ENCODE peak calls at places on chromosomes 3 and 15, in seven cellular contexts. One of them, this sample, is unnamed.

GRCh38 chr15:74122403-74123130 is 7.8 kb upstream of the ISLR2 start:
- DNase-seq in cardiac fibroblast: no peak
- DNase-seq in mesothelial cell of epicardium: no peak
- DNase-seq in CD8-positive, alpha-beta T cell: no peak
- DNase-seq in upper lobe of right lung: no peak
- DNase-seq in GM10248: no peak
- DNase-seq in lower leg skin: no peak
- DNase-seq in this sample: no peak

GRCh38 chr3:183315739-183316138 is 62.7 kb downstream of the B3GNT5 start:
- DNase-seq in lower leg skin: no peak
- DNase-seq in mesothelial cell of epicardium: no peak
- DNase-seq in cardiac fibroblast: no peak
- DNase-seq in GM10248: no peak
- DNase-seq in CD8-positive, alpha-beta T cell: no peak
- DNase-seq in upper lobe of right lung: no peak
- DNase-seq in this sample: no peak

GRCh38 chr3:195847061-195847950 is 35.6 kb upstream of the MUC4 start:
- DNase-seq in upper lobe of right lung: no peak
- DNase-seq in CD8-positive, alpha-beta T cell: no peak
- DNase-seq in GM10248: no peak
- DNase-seq in mesothelial cell of epicardium: no peak
- DNase-seq in lower leg skin: no peak
- DNase-seq in cardiac fibroblast: peak; percentile 60
- DNase-seq in this sample: no peak

GRCh38 chr3:54228806-54229205 is 106.5 kb downstream of the CACNA2D3 start:
- DNase-seq in mesothelial cell of epicardium: no peak
- DNase-seq in lower leg skin: no peak
- DNase-seq in upper lobe of right lung: no peak
- DNase-seq in cardiac fibroblast: no peak
- DNase-seq in GM10248: no peak
- DNase-seq in CD8-positive, alpha-beta T cell: no peak
- DNase-seq in this sample: no peak

GRCh38 chr3:102741105-102741504 is 306.3 kb downstream of the ZPLD1 start:
- DNase-seq in mesothelial cell of epicardium: no peak
- DNase-seq in GM10248: no peak
- DNase-seq in cardiac fibroblast: no peak
- DNase-seq in lower leg skin: no peak
- DNase-seq in upper lobe of right lung: no peak
- DNase-seq in CD8-positive, alpha-beta T cell: no peak
- DNase-seq in this sample: no peak

GRCh38 chr3:39275052-39275451 is 4.8 kb downstream of the CX3CR1 start:
- DNase-seq in GM10248: no peak
- DNase-seq in upper lobe of right lung: no peak
- DNase-seq in cardiac fibroblast: no peak
- DNase-seq in mesothelial cell of epicardium: no peak
- DNase-seq in CD8-positive, alpha-beta T cell: no peak
- DNase-seq in lower leg skin: no peak
- DNase-seq in this sample: no peak

GRCh38 chr3:22372292-22372949 is 621.4 kb upstream of the ZNF385D start:
- DNase-seq in CD8-positive, alpha-beta T cell: no peak
- DNase-seq in cardiac fibroblast: no peak
- DNase-seq in mesothelial cell of epicardium: peak; percentile 57
- DNase-seq in GM10248: peak; percentile 9
- DNase-seq in lower leg skin: no peak
- DNase-seq in upper lobe of right lung: peak; percentile 64
- DNase-seq in this sample: peak; percentile 46

GRCh38 chr3:133561682-133562081 is 11.8 kb upstream of the CDV3 start:
- DNase-seq in cardiac fibroblast: no peak
- DNase-seq in CD8-positive, alpha-beta T cell: no peak
- DNase-seq in GM10248: no peak
- DNase-seq in lower leg skin: no peak
- DNase-seq in upper lobe of right lung: no peak
- DNase-seq in mesothelial cell of epicardium: no peak
- DNase-seq in this sample: no peak

GRCh38 chr15:81853349-81853748 is 192.5 kb downstream of the MEX3B start:
- DNase-seq in mesothelial cell of epicardium: no peak
- DNase-seq in lower leg skin: no peak
- DNase-seq in upper lobe of right lung: no peak
- DNase-seq in GM10248: no peak
- DNase-seq in CD8-positive, alpha-beta T cell: no peak
- DNase-seq in cardiac fibroblast: no peak
- DNase-seq in this sample: no peak

GRCh38 chr3:128082545-128082944 is 30.3 kb downstream of the SEC61A1 start:
- DNase-seq in CD8-positive, alpha-beta T cell: no peak
- DNase-seq in cardiac fibroblast: no peak
- DNase-seq in upper lobe of right lung: peak; percentile 29
- DNase-seq in GM10248: no peak
- DNase-seq in mesothelial cell of epicardium: no peak
- DNase-seq in lower leg skin: no peak
- DNase-seq in this sample: no peak

GRCh38 chr15:38531509-38531908 is 33.1 kb downstream of the RASGRP1 start:
- DNase-seq in lower leg skin: peak; percentile 30
- DNase-seq in CD8-positive, alpha-beta T cell: no peak
- DNase-seq in upper lobe of right lung: no peak
- DNase-seq in mesothelial cell of epicardium: no peak
- DNase-seq in GM10248: no peak
- DNase-seq in cardiac fibroblast: peak; percentile 61
- DNase-seq in this sample: no peak

GRCh38 chr3:194536883-194537637 is 50.3 kb upstream of the ATP13A3 start:
- DNase-seq in CD8-positive, alpha-beta T cell: no peak
- DNase-seq in mesothelial cell of epicardium: no peak
- DNase-seq in GM10248: no peak
- DNase-seq in lower leg skin: peak; percentile 21
- DNase-seq in cardiac fibroblast: peak; percentile 39
- DNase-seq in upper lobe of right lung: no peak
- DNase-seq in this sample: no peak

GRCh38 chr3:14810795-14811661 is 7.7 kb upstream of the FGD5 start:
- DNase-seq in GM10248: no peak
- DNase-seq in mesothelial cell of epicardium: peak; percentile 46
- DNase-seq in cardiac fibroblast: no peak
- DNase-seq in lower leg skin: no peak
- DNase-seq in upper lobe of right lung: no peak
- DNase-seq in CD8-positive, alpha-beta T cell: no peak
- DNase-seq in this sample: no peak

GRCh38 chr15:58957101-58957973 is 23.9 kb upstream of the SLTM start:
- DNase-seq in mesothelial cell of epicardium: no peak
- DNase-seq in lower leg skin: peak; percentile 36
- DNase-seq in GM10248: peak; percentile 59
- DNase-seq in cardiac fibroblast: peak; percentile 68
- DNase-seq in CD8-positive, alpha-beta T cell: peak; percentile 61
- DNase-seq in upper lobe of right lung: no peak
- DNase-seq in this sample: peak; percentile 60
- TF ChIP-seq CTCF in mesothelial cell of epicardium: peak; percentile 64
- TF ChIP-seq CTCF in lower leg skin: peak; percentile 39
- TF ChIP-seq CTCF in GM10248: peak; percentile 35
- TF ChIP-seq CTCF in cardiac fibroblast: peak; percentile 86
- TF ChIP-seq CTCF in CD8-positive, alpha-beta T cell: peak; percentile 82
- TF ChIP-seq CTCF in upper lobe of right lung: peak; percentile 79
- TF ChIP-seq CTCF in this sample: peak; percentile 80

GRCh38 chr3:173556546-173556945 is 159.0 kb downstream of the NLGN1 start:
- DNase-seq in CD8-positive, alpha-beta T cell: no peak
- DNase-seq in mesothelial cell of epicardium: no peak
- DNase-seq in GM10248: no peak
- DNase-seq in upper lobe of right lung: no peak
- DNase-seq in cardiac fibroblast: no peak
- DNase-seq in lower leg skin: no peak
- DNase-seq in this sample: no peak

GRCh38 chr3:173548261-173548660 is 150.7 kb downstream of the NLGN1 start:
- DNase-seq in cardiac fibroblast: no peak
- DNase-seq in mesothelial cell of epicardium: no peak
- DNase-seq in upper lobe of right lung: no peak
- DNase-seq in GM10248: no peak
- DNase-seq in lower leg skin: no peak
- DNase-seq in CD8-positive, alpha-beta T cell: no peak
- DNase-seq in this sample: no peak

GRCh38 chr3:173552526-173552925 is 155.0 kb downstream of the NLGN1 start:
- DNase-seq in lower leg skin: no peak
- DNase-seq in cardiac fibroblast: no peak
- DNase-seq in CD8-positive, alpha-beta T cell: no peak
- DNase-seq in GM10248: no peak
- DNase-seq in upper lobe of right lung: no peak
- DNase-seq in mesothelial cell of epicardium: no peak
- DNase-seq in this sample: no peak

DNA sequence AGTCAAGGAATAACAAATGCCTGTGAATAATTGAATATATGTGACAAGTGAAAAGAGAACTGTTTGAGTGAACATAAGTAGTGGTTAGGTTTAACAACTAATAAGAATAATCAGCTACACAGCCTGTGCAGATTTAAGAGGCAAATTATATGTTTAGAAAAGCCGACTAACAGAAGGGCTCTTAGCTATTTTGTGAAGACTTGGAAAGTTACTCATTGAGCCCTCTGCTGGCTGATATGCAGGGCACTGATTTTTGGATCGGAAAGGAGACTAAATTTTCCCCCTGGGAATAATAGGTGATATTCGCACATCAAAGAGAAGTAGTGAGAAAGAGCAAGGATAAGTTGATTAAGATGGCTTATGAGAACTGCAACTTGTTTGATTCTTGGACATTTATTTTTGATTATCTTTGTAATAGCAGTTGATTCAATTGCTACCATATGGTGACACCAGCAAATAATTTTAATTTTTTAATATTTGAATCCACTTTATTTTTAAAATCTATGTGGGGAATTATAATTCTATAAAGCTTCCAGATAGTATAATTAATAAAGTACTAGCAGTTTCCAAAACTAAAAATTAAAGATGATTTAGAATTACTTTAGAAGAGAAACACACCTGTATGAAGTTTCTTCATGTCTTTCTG is 156.2 kb downstream of the NLGN1 start:
- DNase-seq in upper lobe of right lung: no peak
- DNase-seq in CD8-positive, alpha-beta T cell: no peak
- DNase-seq in cardiac fibroblast: peak; percentile 61
- DNase-seq in mesothelial cell of epicardium: no peak
- DNase-seq in GM10248: no peak
- DNase-seq in lower leg skin: no peak
- DNase-seq in this sample: peak; percentile 14
- TF ChIP-seq CTCF in upper lobe of right lung: peak; percentile 71
- TF ChIP-seq CTCF in CD8-positive, alpha-beta T cell: no peak
- TF ChIP-seq CTCF in cardiac fibroblast: peak; percentile 75
- TF ChIP-seq CTCF in mesothelial cell of epicardium: peak; percentile 70
- TF ChIP-seq CTCF in GM10248: peak; percentile 26
- TF ChIP-seq CTCF in lower leg skin: no peak
- TF ChIP-seq CTCF in this sample: peak; percentile 79

GRCh38 chr15:94336817-94337537 is 105.6 kb downstream of the MCTP2 start:
- DNase-seq in CD8-positive, alpha-beta T cell: no peak
- DNase-seq in lower leg skin: no peak
- DNase-seq in cardiac fibroblast: no peak
- DNase-seq in mesothelial cell of epicardium: no peak
- DNase-seq in GM10248: no peak
- DNase-seq in upper lobe of right lung: no peak
- DNase-seq in this sample: no peak
- TF ChIP-seq CTCF in CD8-positive, alpha-beta T cell: no peak
- TF ChIP-seq CTCF in lower leg skin: no peak
- TF ChIP-seq CTCF in cardiac fibroblast: no peak
- TF ChIP-seq CTCF in mesothelial cell of epicardium: no peak
- TF ChIP-seq CTCF in GM10248: no peak
- TF ChIP-seq CTCF in upper lobe of right lung: no peak
- TF ChIP-seq CTCF in this sample: no peak

DNA sequence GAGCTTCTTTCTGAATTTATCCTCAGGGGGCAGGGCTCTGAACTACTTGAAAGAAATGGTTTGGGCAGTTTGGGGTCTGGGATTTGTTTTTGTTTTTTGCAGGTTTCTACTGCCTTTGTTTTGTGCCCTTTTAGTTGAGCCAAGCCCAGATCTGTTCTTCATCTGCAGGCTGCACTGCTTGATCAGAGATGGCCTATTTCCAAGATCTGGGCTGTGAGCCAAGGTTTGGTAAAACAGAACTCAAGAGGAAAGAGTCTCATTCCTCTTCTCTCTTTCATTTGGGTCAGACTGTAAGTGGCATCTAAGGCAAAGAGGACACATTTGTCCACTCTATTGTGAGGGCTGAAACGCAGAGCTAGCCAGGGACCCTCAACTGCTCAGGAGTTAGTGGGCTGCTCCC is 104.3 kb upstream of the UBE3A start:
- DNase-seq in mesothelial cell of epicardium: peak; percentile 42
- DNase-seq in cardiac fibroblast: peak; percentile 43
- DNase-seq in upper lobe of right lung: no peak
- DNase-seq in GM10248: no peak
- DNase-seq in CD8-positive, alpha-beta T cell: no peak
- DNase-seq in lower leg skin: peak; percentile 41
- DNase-seq in this sample: no peak
- TF ChIP-seq CTCF in mesothelial cell of epicardium: no peak
- TF ChIP-seq CTCF in cardiac fibroblast: no peak
- TF ChIP-seq CTCF in upper lobe of right lung: no peak
- TF ChIP-seq CTCF in GM10248: no peak
- TF ChIP-seq CTCF in CD8-positive, alpha-beta T cell: no peak
- TF ChIP-seq CTCF in lower leg skin: no peak
- TF ChIP-seq CTCF in this sample: no peak

GRCh38 chr15:49121901-49122300 is 33.5 kb downstream of the COPS2 start:
- DNase-seq in CD8-positive, alpha-beta T cell: no peak
- DNase-seq in GM10248: no peak
- DNase-seq in cardiac fibroblast: no peak
- DNase-seq in mesothelial cell of epicardium: no peak
- DNase-seq in lower leg skin: no peak
- DNase-seq in upper lobe of right lung: no peak
- DNase-seq in this sample: no peak

GRCh38 chr15:49124371-49124770 is 31.0 kb downstream of the COPS2 start:
- DNase-seq in GM10248: no peak
- DNase-seq in upper lobe of right lung: no peak
- DNase-seq in mesothelial cell of epicardium: no peak
- DNase-seq in CD8-positive, alpha-beta T cell: no peak
- DNase-seq in lower leg skin: no peak
- DNase-seq in cardiac fibroblast: no peak
- DNase-seq in this sample: no peak

DNA sequence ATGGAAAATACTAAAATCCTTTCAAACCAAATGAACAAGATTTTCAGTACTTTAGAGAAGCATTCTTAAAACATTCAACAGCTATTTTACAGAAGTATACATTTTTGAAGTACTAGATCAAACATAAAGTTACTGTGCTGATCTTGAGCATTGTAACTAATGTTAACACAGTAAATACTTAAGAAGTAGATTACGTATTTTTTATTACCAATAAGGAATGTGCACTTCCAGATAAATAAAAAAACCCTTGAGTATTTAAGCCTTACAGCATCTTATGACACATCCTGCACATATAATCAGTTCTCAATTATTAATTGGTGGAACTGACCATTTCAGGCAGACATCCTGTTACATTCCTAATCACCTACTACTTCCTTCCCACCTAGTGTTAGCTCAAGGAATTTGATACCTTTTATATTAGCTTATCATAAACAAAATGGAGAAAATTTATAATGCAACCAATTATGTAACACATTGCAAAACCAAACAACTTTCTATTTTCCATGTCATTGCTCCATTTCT is 32.8 kb downstream of the COPS2 start:
- DNase-seq in cardiac fibroblast: no peak
- DNase-seq in upper lobe of right lung: no peak
- DNase-seq in GM10248: no peak
- DNase-seq in CD8-positive, alpha-beta T cell: no peak
- DNase-seq in mesothelial cell of epicardium: no peak
- DNase-seq in lower leg skin: no peak
- DNase-seq in this sample: no peak
- TF ChIP-seq CTCF in cardiac fibroblast: no peak
- TF ChIP-seq CTCF in upper lobe of right lung: no peak
- TF ChIP-seq CTCF in GM10248: no peak
- TF ChIP-seq CTCF in CD8-positive, alpha-beta T cell: no peak
- TF ChIP-seq CTCF in mesothelial cell of epicardium: no peak
- TF ChIP-seq CTCF in lower leg skin: no peak
- TF ChIP-seq CTCF in this sample: no peak

GRCh38 chr15:51499379-51499976 is 123.1 kb downstream of the DMXL2 start:
- DNase-seq in cardiac fibroblast: peak; percentile 57
- DNase-seq in lower leg skin: no peak
- DNase-seq in GM10248: peak; percentile 52
- DNase-seq in CD8-positive, alpha-beta T cell: no peak
- DNase-seq in mesothelial cell of epicardium: no peak
- DNase-seq in upper lobe of right lung: no peak
- DNase-seq in this sample: no peak
- TF ChIP-seq CTCF in cardiac fibroblast: peak; percentile 76
- TF ChIP-seq CTCF in lower leg skin: no peak
- TF ChIP-seq CTCF in GM10248: peak; percentile 61
- TF ChIP-seq CTCF in CD8-positive, alpha-beta T cell: no peak
- TF ChIP-seq CTCF in mesothelial cell of epicardium: no peak
- TF ChIP-seq CTCF in upper lobe of right lung: peak; percentile 43
- TF ChIP-seq CTCF in this sample: peak; percentile 61

This sample was measured in neural crest cell.